ENCODE peak calls at places on chromosomes 16 and 17, in four cellular contexts. F, C, L and I are unnamed samples.

GRCh38 chr17:40450175-40450574 is 6.9 kb downstream of the IGFBP4 start:
- DNase-seq in F (no peak), C (no peak), L (peak), I (no peak)

GRCh38 chr16:64933890-64934289 is 188.0 kb downstream of the CDH11 start:
- DNase-seq in F (no peak), C (peak), L (no peak), I (peak)

GRCh38 chr17:75565618-75566017 is 22.0 kb upstream of the MYO15B start:
- DNase-seq in F (no peak), C (no peak), L (no peak), I (no peak)

GRCh38 chr16:80527297-80527696 is 13.5 kb upstream of the DYNLRB2 start:
- DNase-seq in F (no peak), C (no peak), L (peak), I (peak)

GRCh38 chr17:7191069-7191468 is 11.9 kb upstream of the ASGR1 start:
- DNase-seq in F (no peak), C (no peak), L (no peak), I (no peak)

GRCh38 chr17:77366206-77366557 is 225.4 kb downstream of the SEC14L1 start:
- DNase-seq in F (no peak), C (no peak), L (no peak), I (no peak)

GRCh38 chr17:67095803-67096202 is 51.4 kb downstream of the CACNG1 start:
- DNase-seq in F (no peak), C (no peak), L (peak), I (no peak)

GRCh38 chr16:74867281-74867849 is 92.7 kb upstream of the FA2H start:
- DNase-seq in F (no peak), C (no peak), L (no peak), I (no peak)

GRCh38 chr17:20156196-20157077 is 147.3 kb downstream of the SPECC1 start:
- DNase-seq in F (peak), C (no peak), L (peak), I (peak)

GRCh38 chr17:78255953-78256704 is 24.7 kb downstream of the TMEM235 start:
- DNase-seq in F (no peak), C (peak), L (no peak), I (no peak)

GRCh38 chr16:30951785-30952184 is 2.9 kb downstream of the ORAI3 start:
- DNase-seq in F (no peak), C (peak), L (no peak), I (peak)

GRCh38 chr16:25018972-25019617 is 3.9 kb upstream of the ARHGAP17 start:
- DNase-seq in F (no peak), C (no peak), L (no peak), I (no peak)

GRCh38 chr17:2947996-2948550 is 115.3 kb downstream of the OR1D5 start:
- DNase-seq in F (no peak), C (no peak), L (no peak), I (no peak)

GRCh38 chr16:88922114-88922825 is 54.7 kb downstream of the CBFA2T3 start:
- DNase-seq in F (no peak), C (peak), L (peak), I (peak)

GRCh38 chr16:30901201-30902069 is 5.0 kb downstream of the CTF1 start:
- DNase-seq in F (no peak), C (no peak), L (no peak), I (no peak)

GRCh38 chr17:2853111-2853721 is 57.0 kb downstream of the RAP1GAP2 start:
- DNase-seq in F (peak), C (peak), L (peak), I (peak)

GRCh38 chr17:65888649-65889048 is 303.3 kb downstream of the CEP112 start:
- DNase-seq in F (no peak), C (no peak), L (peak), I (peak)

GRCh38 chr16:9096416-9096952 is 5.0 kb downstream of the HAPSTR1 start:
- DNase-seq in F (no peak), C (no peak), L (no peak), I (no peak)

GRCh38 chr16:57998992-57999365 is 1.5 kb downstream of the ZNF319 start:
- DNase-seq in F (no peak), C (no peak), L (no peak), I (no peak)

GRCh38 chr17:29862951-29863350 is 67.1 kb downstream of the SSH2 start:
- DNase-seq in F (no peak), C (no peak), L (no peak), I (peak)

GRCh38 chr16:86214326-86215232 is 295.7 kb upstream of the FOXF1 start:
- DNase-seq in F (no peak), C (peak), L (no peak), I (no peak)

GRCh38 chr17:4710693-4711634 is 532 bp downstream of the ARRB2 start:
- DNase-seq in F (no peak), C (no peak), L (peak), I (no peak)

GRCh38 chr17:44119062-44119461 is 4.4 kb downstream of the HDAC5 start:
- DNase-seq in F (no peak), C (no peak), L (no peak), I (no peak)

GRCh38 chr16:67941469-67942199 is 2.3 kb downstream of the LCAT start:
- DNase-seq in F (no peak), C (no peak), L (no peak), I (no peak)

GRCh38 chr17:47915667-47916242 is 19.7 kb downstream of the SP2 start:
- DNase-seq in F (no peak), C (peak), L (no peak), I (peak)

GRCh38 chr16:83830091-83830768 is 22.5 kb downstream of the HSBP1 start:
- DNase-seq in F (no peak), C (no peak), L (no peak), I (no peak)

GRCh38 chr17:39261286-39261685 is 35.5 kb upstream of the STAC2 start:
- DNase-seq in F (no peak), C (no peak), L (no peak), I (no peak)

GRCh38 chr17:54029196-54029595 is 206.5 kb downstream of the KIF2B start:
- DNase-seq in F (no peak), C (no peak), L (no peak), I (no peak)